ENCODE peak calls at places on chromosomes 2 and 18, in four cellular contexts. L, Y, V and J are unnamed samples.

GRCh38 chr2:118168606-118169005 is 80.3 kb downstream of the INSIG2 start:
- DNase-seq in L (no peak), Y (no peak), V (no peak), J (no peak)

GRCh38 chr2:15383695-15384350 is 177.3 kb downstream of the NBAS start:
- DNase-seq in L (no peak), Y (no peak), V (no peak), J (no peak)

GRCh38 chr2:180990337-180990736 is 9.9 kb downstream of the UBE2E3 start:
- DNase-seq in L (no peak), Y (no peak), V (no peak), J (no peak)

GRCh38 chr2:206797376-206797775 is 32.0 kb downstream of the FASTKD2 start:
- DNase-seq in L (no peak), Y (no peak), V (no peak), J (no peak)

GRCh38 chr2:214401580-214401979 is 9.3 kb upstream of the VWC2L start:
- DNase-seq in L (no peak), Y (no peak), V (no peak), J (no peak)

GRCh38 chr2:101116348-101116747 is 34.8 kb downstream of the TBC1D8 start:
- DNase-seq in L (no peak), Y (no peak), V (no peak), J (no peak)

GRCh38 chr18:22179174-22179573 is 9.8 kb downstream of the GATA6 start:
- DNase-seq in L (no peak), Y (no peak), V (no peak), J (no peak)

GRCh38 chr18:13614701-13615288 is 111.6 kb downstream of the FAM210A start:
- DNase-seq in L (no peak), Y (no peak), V (peak), J (no peak)

GRCh38 chr2:127545796-127546195 is 10.3 kb downstream of the MYO7B start:
- DNase-seq in L (no peak), Y (no peak), V (no peak), J (no peak)

GRCh38 chr2:134683561-134684112 is 35.2 kb downstream of the TMEM163 start:
- DNase-seq in L (peak), Y (no peak), V (no peak), J (no peak)

GRCh38 chr2:54895735-54896134 is 154.5 kb downstream of the RTN4 start:
- DNase-seq in L (no peak), Y (no peak), V (no peak), J (no peak)

GRCh38 chr18:12631831-12632477 is 26.0 kb downstream of the SPIRE1 start:
- DNase-seq in L (no peak), Y (no peak), V (no peak), J (no peak)